ENCODE peak calls at places on chromosome 1, in six cellular contexts. I, S, P, R, D and N are unnamed samples.

GRCh38 chr1:164671597-164672327 is 112.8 kb downstream of the PBX1 start:
- DNase-seq in I (no peak), S (no peak), P (no peak), R (no peak), D (no peak), N (no peak)

GRCh38 chr1:46556822-46557221 is 5.4 kb upstream of the KNCN start:
- DNase-seq in I (no peak), S (no peak), P (no peak), R (no peak), D (no peak), N (peak; percentile 21)

GRCh38 chr1:1583667-1584010 is 9.0 kb upstream of the SSU72 start:
- DNase-seq in I (no peak), S (no peak), P (no peak), R (no peak), D (no peak), N (no peak)

GRCh38 chr1:218211241-218211640 is 73.9 kb upstream of the RRP15 start:
- DNase-seq in I (no peak), S (no peak), P (no peak), R (no peak), D (no peak), N (no peak)

GRCh38 chr1:25815208-25816111 is 4.3 kb upstream of the MTFR1L start:
- DNase-seq in I (no peak), S (no peak), P (no peak), R (no peak), D (no peak), N (no peak)

GRCh38 chr1:153534226-153534932 is 1.4 kb downstream of the S100A6 start:
- DNase-seq in I (no peak), S (no peak), P (no peak), R (no peak), D (no peak), N (no peak)

GRCh38 chr1:189752461-189752860 is 725.2 kb downstream of the BRINP3 start:
- DNase-seq in I (no peak), S (no peak), P (no peak), R (no peak), D (no peak), N (no peak)

GRCh38 chr1:114033219-114033706 is 54.0 kb downstream of the OLFML3 start:
- DNase-seq in I (peak; percentile 24), S (no peak), P (peak; percentile 20), R (peak; percentile 41), D (no peak), N (peak; percentile 15)

GRCh38 chr1:10864776-10865175 is 68.3 kb upstream of the CASZ1 start:
- DNase-seq in I (no peak), S (no peak), P (no peak), R (no peak), D (no peak), N (no peak)

GRCh38 chr1:213327318-213327667 is 276.3 kb downstream of the RPS6KC1 start:
- DNase-seq in I (no peak), S (peak; percentile 1), P (no peak), R (no peak), D (no peak), N (no peak)

GRCh38 chr1:32201011-32201855 is 838 bp downstream of the CCDC28B start:
- DNase-seq in I (no peak), S (no peak), P (peak; percentile 93), R (peak; percentile 65), D (peak; percentile 50), N (no peak)
- TF ChIP-seq SIN3A in I (peak; percentile 29), S (no peak), P (peak; percentile 58), R (no peak), D (no peak), N (no peak)

GRCh38 chr1:230066466-230067404 is at the start of gene GALNT2:
- DNase-seq in I (peak; percentile 80), S (peak; percentile 61), P (peak; percentile 97), R (peak; percentile 98), D (peak; percentile 48), N (peak; percentile 52)
- TF ChIP-seq POLR2AphosphoS5 in I (peak; percentile 45), S (peak; percentile 52), P (peak; percentile 80), R (peak; percentile 71), D (peak; percentile 68), N (peak; percentile 81)

GRCh38 chr1:110242731-110243130 is 32.6 kb downstream of the KCNC4 start:
- DNase-seq in I (no peak), S (no peak), P (no peak), R (no peak), D (no peak), N (no peak)
- TF ChIP-seq MAX in I (no peak), S (no peak), P (no peak), R (no peak), D (no peak), N (no peak)

DNA sequence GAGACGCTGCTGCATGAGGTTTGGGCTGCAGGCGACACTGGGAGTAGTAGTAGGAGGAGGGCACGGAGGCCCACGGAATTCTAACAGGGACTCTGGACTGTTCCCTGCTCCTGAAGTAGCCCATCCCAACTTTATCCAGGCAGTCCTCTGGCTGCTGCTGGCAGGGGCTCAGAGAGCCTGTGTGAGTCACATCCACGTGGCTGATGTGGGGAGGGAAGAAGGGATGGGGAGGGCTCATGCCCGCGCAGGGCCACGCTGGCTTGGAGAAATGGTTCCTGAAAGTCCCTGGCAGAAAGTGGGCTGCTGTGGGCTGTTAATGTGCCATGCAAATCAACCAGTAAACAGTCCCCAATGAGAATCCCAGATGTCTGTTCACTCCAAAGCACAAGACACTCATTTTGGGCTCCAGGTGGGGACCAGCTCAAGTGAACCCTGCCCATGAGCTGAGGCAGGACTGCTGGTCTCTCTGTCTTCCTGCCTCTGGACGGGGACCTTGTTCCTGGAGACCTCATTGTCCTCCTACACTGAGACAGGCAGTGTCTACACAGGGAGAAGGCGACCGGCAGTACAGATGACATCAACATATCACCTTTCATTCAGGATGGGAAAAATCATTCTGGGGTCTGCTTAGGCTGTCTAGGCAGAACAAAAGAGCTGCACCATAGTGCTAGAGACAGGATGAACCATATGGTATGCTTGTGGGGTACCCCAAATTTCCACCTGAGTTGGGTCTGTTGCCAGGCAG is 57.7 kb upstream of the FMOD start:
- DNase-seq in I (no peak), S (no peak), P (peak; percentile 8), R (no peak), D (no peak), N (no peak)
- TF ChIP-seq SIN3A in I (no peak), S (no peak), P (no peak), R (no peak), D (no peak), N (no peak)

GRCh38 chr1:6026095-6026809 is 19.4 kb upstream of the KCNAB2 start:
- DNase-seq in I (peak; percentile 70), S (no peak), P (no peak), R (no peak), D (peak; percentile 83), N (peak; percentile 44)
- TF ChIP-seq POLR2AphosphoS5 in I (peak; percentile 54), S (peak; percentile 45), P (no peak), R (no peak), D (peak; percentile 87), N (peak; percentile 94)

GRCh38 chr1:222791006-222791710 is 23.7 kb upstream of the DISP1 start:
- DNase-seq in I (no peak), S (no peak), P (no peak), R (no peak), D (no peak), N (no peak)
- TF ChIP-seq MAX in I (no peak), S (no peak), P (no peak), R (no peak), D (no peak), N (no peak)

GRCh38 chr1:151711940-151712339 is 4.7 kb downstream of the CELF3 start:
- DNase-seq in I (no peak), S (no peak), P (no peak), R (no peak), D (no peak), N (no peak)

GRCh38 chr1:151707541-151708065 is 9.0 kb downstream of the CELF3 start:
- DNase-seq in I (no peak), S (no peak), P (no peak), R (no peak), D (no peak), N (no peak)

GRCh38 chr1:151708891-151709290 is 7.7 kb downstream of the CELF3 start:
- DNase-seq in I (no peak), S (no peak), P (no peak), R (no peak), D (no peak), N (no peak)

GRCh38 chr1:151711044-151711800 is 5.4 kb downstream of the CELF3 start:
- DNase-seq in I (no peak), S (no peak), P (no peak), R (no peak), D (no peak), N (no peak)

GRCh38 chr1:151710187-151710586 is 6.4 kb downstream of the CELF3 start:
- DNase-seq in I (no peak), S (no peak), P (peak; percentile 79), R (peak; percentile 94), D (no peak), N (no peak)
- TF ChIP-seq SIN3A in I (no peak), S (no peak), P (no peak), R (no peak), D (no peak), N (no peak)

DNA sequence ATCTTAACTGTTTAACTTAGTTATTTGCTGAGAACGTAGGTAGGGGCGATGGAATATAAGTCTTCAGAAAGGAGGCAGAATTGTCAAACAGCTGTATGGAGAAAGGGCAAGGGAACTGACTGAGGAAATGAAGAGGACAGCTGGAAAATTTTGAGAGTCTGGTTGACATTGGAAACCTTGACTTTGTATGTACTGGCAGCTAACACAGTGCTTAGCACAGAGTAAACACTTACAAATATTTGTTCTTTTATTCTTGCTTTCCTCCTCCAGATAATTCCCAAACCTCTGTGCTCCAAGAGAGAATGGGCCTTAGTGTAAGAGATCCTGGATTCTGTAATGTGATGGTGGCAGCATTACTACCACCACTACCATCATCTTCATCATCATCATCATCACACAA is 91.3 kb downstream of the ZSCAN20 start:
- DNase-seq in I (no peak), S (no peak), P (no peak), R (no peak), D (no peak), N (no peak)
- TF ChIP-seq POLR2AphosphoS5 in I (no peak), S (no peak), P (no peak), R (no peak), D (no peak), N (no peak)